ENCODE peak calls at places on chromosome 9, in four cellular contexts. Y is dorsolateral prefrontal cortex, D is RWPE1, X is cardiac muscle cell. H is an unnamed sample.

GRCh38 chr9:113901196-113901818 is 25.2 kb downstream of the ZNF618 start:
- DNase-seq in Y (no peak), D (no peak), X (no peak), H (no peak)

GRCh38 chr9:14351206-14351605 is 37.3 kb upstream of the NFIB start:
- DNase-seq in Y (no peak), D (no peak), X (no peak), H (no peak)

GRCh38 chr9:79946718-79947117 is 375.0 kb downstream of the TLE4 start:
- DNase-seq in Y (no peak), D (no peak), X (no peak), H (no peak)

GRCh38 chr9:4787876-4788275 is 4.9 kb upstream of the RCL1 start:
- DNase-seq in Y (no peak), D (no peak), X (no peak), H (no peak)

GRCh38 chr9:91820126-91820750 is 129.8 kb downstream of the ROR2 start:
- DNase-seq in Y (no peak), D (no peak), X (no peak), H (no peak)

GRCh38 chr9:108087781-108088180 is 598.2 kb upstream of the KLF4 start:
- DNase-seq in Y (no peak), D (no peak), X (no peak), H (no peak)

GRCh38 chr9:94183240-94183999 is 75.7 kb upstream of the ZNF169 start:
- DNase-seq in Y (no peak), D (no peak), X (no peak), H (no peak)

GRCh38 chr9:81521892-81522291 is 167.5 kb downstream of the TLE1 start:
- DNase-seq in Y (no peak), D (no peak), X (no peak), H (no peak)

GRCh38 chr9:19488721-19489120 is 79.9 kb downstream of the ACER2 start:
- DNase-seq in Y (peak; percentile 58), D (no peak), X (no peak), H (no peak)

GRCh38 chr9:136306691-136307208 is 2.9 kb upstream of the CCDC187 start:
- DNase-seq in Y (no peak), D (peak; percentile 53), X (no peak), H (no peak)

GRCh38 chr9:806285-807156 is 35.0 kb upstream of the DMRT1 start:
- DNase-seq in Y (no peak), D (peak; percentile 12), X (peak; percentile 25), H (peak; percentile 26)

GRCh38 chr9:801399-802071 is 40.0 kb upstream of the DMRT1 start:
- DNase-seq in Y (no peak), D (peak; percentile 38), X (no peak), H (peak; percentile 84)

GRCh38 chr9:804026-804425 is 37.5 kb upstream of the DMRT1 start:
- DNase-seq in Y (no peak), D (no peak), X (no peak), H (no peak)

GRCh38 chr9:805151-805550 is 36.3 kb upstream of the DMRT1 start:
- DNase-seq in Y (no peak), D (no peak), X (no peak), H (no peak)

DNA sequence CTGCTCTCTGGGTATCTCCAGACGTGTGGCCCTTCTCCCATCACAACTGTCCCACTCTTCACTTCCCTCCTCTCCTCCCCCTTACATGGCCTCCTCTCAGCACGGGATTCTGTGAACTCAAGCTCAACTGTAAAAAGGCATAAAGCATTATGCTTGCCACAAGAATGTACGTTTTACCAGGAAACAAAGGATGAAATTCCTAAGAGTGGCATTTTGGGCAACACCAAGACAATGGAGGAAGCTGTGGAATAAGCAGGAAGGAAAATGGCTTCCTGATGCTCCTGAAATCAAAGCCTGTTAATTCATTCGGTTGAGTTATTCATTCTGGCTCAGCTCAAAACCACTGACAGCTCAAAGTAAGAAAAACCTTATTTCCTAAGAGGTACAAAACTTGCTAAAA is 40.9 kb upstream of the DMRT1 start:
- DNase-seq in Y (no peak), D (no peak), X (no peak), H (no peak)
- H3K27ac ChIP-seq in Y (no peak overlapping the region), D (peak overlapping the region; percentile 60), X (no peak overlapping the region), H (no peak overlapping the region)

GRCh38 chr9:38175423-38175822 is 106.4 kb upstream of the SHB start:
- DNase-seq in Y (no peak), D (no peak), X (no peak), H (no peak)

GRCh38 chr9:38172601-38173000 is 103.6 kb upstream of the SHB start:
- DNase-seq in Y (no peak), D (no peak), X (no peak), H (no peak)

GRCh38 chr9:38177680-38178079 is 108.7 kb upstream of the SHB start:
- DNase-seq in Y (no peak), D (no peak), X (no peak), H (no peak)

GRCh38 chr9:38178282-38178681 is 109.3 kb upstream of the SHB start:
- DNase-seq in Y (no peak), D (peak; percentile 70), X (no peak), H (peak; percentile 59)

DNA sequence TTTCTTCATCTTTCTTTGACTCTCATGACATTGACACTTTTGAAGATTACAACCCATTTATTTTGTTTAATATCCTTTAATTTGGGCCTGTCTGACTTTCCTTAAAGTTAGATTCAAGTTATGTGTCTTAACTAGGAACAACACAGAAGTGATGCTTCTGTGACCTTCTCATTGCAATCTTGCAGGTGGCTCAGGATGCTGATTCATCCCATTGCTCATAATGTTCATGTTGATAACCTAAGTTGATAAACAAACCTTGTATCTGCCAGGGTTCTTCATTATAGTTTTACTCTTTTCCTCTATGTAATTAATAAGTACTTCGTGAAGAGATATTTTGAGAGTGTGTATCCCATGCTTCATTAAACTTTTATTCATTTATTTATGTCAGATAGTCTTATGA is 107.2 kb upstream of the SHB start:
- DNase-seq in Y (no peak), D (no peak), X (no peak), H (no peak)
- TF ChIP-seq CTCF in Y (no peak), D (no peak), X (no peak), H (no peak)

DNA sequence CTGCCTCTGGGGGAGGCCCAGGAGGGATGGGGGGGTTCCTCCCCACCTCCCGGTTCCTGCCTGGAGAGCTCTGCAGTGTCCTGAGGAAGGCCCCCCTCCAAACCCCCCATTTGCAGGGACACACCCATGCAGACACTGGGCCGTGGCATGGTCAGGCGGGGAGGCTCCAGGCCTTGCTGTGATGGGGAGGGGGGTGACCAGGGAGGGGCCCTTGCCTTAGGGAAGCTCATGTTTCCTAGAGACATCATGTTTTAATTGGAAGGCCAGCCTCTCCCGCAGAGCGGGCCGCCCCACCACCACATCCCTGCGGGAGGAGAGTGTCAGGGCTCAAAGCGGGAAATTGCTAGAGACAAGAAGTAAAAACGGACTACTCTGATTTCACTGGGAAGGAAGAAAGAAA is 12.0 kb downstream of the PRRX2 start:
- DNase-seq in Y (no peak), D (no peak), X (no peak), H (no peak)
- H3K27ac ChIP-seq in Y (no peak overlapping the region), D (no peak overlapping the region), X (no peak overlapping the region), H (no peak overlapping the region)

GRCh38 chr9:121824651-121825480 is 173.4 kb downstream of the DAB2IP start:
- DNase-seq in Y (no peak), D (no peak), X (peak; percentile 42), H (no peak)
- TF ChIP-seq CTCF in Y (no peak), D (no peak), X (no peak), H (peak; percentile 11)

DNA sequence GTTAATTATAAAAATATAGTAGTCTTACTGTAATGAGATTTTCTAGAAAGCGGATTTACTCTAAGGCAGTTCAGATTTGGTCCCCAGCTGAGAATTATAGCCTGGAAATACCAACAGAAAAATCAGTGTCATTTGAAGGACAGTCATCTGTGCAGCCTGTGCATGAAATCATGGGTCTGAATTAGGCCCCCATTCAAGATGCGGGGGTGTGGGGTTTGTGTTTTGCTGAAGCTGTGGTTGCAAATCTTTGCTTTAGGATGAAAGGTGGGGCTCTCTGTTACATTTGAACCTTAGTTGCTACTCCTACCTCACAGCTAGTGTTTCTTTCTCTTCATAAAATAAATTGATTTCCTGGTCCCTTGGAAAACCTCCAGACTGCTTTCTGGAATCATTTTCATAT is 4.9 kb upstream of the ABL1 start:
- DNase-seq in Y (no peak), D (no peak), X (no peak), H (no peak)
- H3K27ac ChIP-seq in Y (no peak overlapping the region), D (no peak overlapping the region), X (no peak overlapping the region), H (no peak overlapping the region)

GRCh38 chr9:33379666-33380389 is 22.5 kb downstream of the AQP7 start:
- DNase-seq in Y (peak; percentile 32), D (no peak), X (no peak), H (no peak)
- TF ChIP-seq CTCF in Y (no peak), D (no peak), X (no peak), H (no peak)

GRCh38 chr9:97906236-97906831 is 16.0 kb downstream of the TRMO start:
- DNase-seq in Y (no peak), D (no peak), X (no peak), H (no peak)
- H3K27ac ChIP-seq in Y (no peak overlapping the region), D (no peak overlapping the region), X (no peak overlapping the region), H (no peak overlapping the region)

H was measured in foreskin keratinocyte.